ENCODE peak calls at places on chromosomes 4 and X, in ten cellular contexts. I is fibroblast of lung; Q is T-helper 17 cell; A is sigmoid colon; J is suprapubic skin; R is esophagus squamous epithelium; C is hepatocyte; M is osteoblast; Z is AG04450; W is CD8-positive, alpha-beta memory T cell. Y is an unnamed sample. For H3K9me3, the result is how much of the 10 kb centered on the place peaks cover.

GRCh38 chr4:41269682-41270081 is 13.0 kb downstream of the UCHL1 start:
- DNase-seq in R (no peak), I (no peak), W (no peak), C (no peak), M (no peak), A (no peak), Z (no peak), J (no peak), Q (no peak), Y (no peak)

GRCh38 chrX:27840881-27841280 is 33.1 kb downstream of the MAGEB10 start:
- DNase-seq in C (no peak), J (no peak), Q (no peak), W (no peak), I (no peak), R (no peak), A (no peak), Z (no peak), M (no peak), Y (no peak)

GRCh38 chr4:186029731-186030421 is 39.1 kb upstream of the TLR3 start:
- DNase-seq in J (no peak), Z (no peak), M (peak), I (peak), Q (no peak), R (no peak), W (no peak), C (peak), A (peak), Y (no peak)

GRCh38 chr4:38871593-38871992 is 4.0 kb downstream of the FAM114A1 start:
- DNase-seq in J (no peak), I (no peak), C (no peak), R (no peak), M (no peak), A (no peak), Q (no peak), W (no peak), Z (no peak), Y (no peak)

GRCh38 chr4:2806392-2807355 is 13.8 kb downstream of the SH3BP2 start:
- DNase-seq in R (no peak), Z (no peak), I (no peak), A (peak), M (peak), J (no peak), C (no peak), Q (no peak), W (no peak), Y (no peak)

GRCh38 chr4:81429031-81429430 is 42.7 kb downstream of the RASGEF1B start:
- DNase-seq in W (no peak), R (no peak), J (no peak), I (no peak), A (no peak), Z (no peak), M (no peak), C (no peak), Q (no peak), Y (no peak)

GRCh38 chr4:105352826-105353225 is 121.0 kb downstream of the PPA2 start:
- DNase-seq in Z (no peak), I (peak), C (no peak), M (no peak), Q (no peak), W (no peak), A (no peak), J (no peak), R (no peak), Y (no peak)

GRCh38 chr4:182531555-182532162 is 288.5 kb downstream of the TENM3 start:
- DNase-seq in R (no peak), I (peak), Z (no peak), M (peak), J (no peak), A (no peak), Q (no peak), W (no peak), C (no peak), Y (no peak)

GRCh38 chrX:120308959-120309872 is 2.0 kb downstream of the TMEM255A start:
- DNase-seq in Q (peak), C (peak), I (peak), J (no peak), A (peak), M (peak), W (peak), R (peak), Z (peak), Y (peak)

GRCh38 chr4:42397635-42398447 is 553 bp downstream of the SHISA3 start:
- DNase-seq in Q (no peak), W (no peak), A (no peak), C (peak), R (no peak), J (no peak), M (peak), Z (no peak), I (peak), Y (no peak)

GRCh38 chr4:120156115-120156718 is 89.6 kb upstream of the MAD2L1 start:
- DNase-seq in J (no peak), Q (no peak), Z (peak), W (no peak), C (peak), R (no peak), I (peak), A (no peak), M (no peak), Y (no peak)

GRCh38 chrX:103356897-103357296 is 591 bp downstream of the TCEAL9 start:
- DNase-seq in J (no peak), W (no peak), Z (no peak), Q (no peak), M (no peak), C (peak), A (no peak), I (no peak), R (no peak), Y (no peak)

GRCh38 chr4:148205481-148205880 is 236.7 kb downstream of the NR3C2 start:
- DNase-seq in M (no peak), J (no peak), Z (no peak), W (no peak), A (no peak), R (no peak), I (no peak), C (no peak), Q (no peak), Y (no peak)

GRCh38 chr4:19158451-19158850 is 1093.3 kb upstream of the SLIT2 start:
- DNase-seq in R (no peak), A (no peak), Q (no peak), I (no peak), M (no peak), W (no peak), J (no peak), Z (no peak), C (no peak), Y (no peak)
- H3K9me3 ChIP-seq in R (under half), A (under half), Q (under half), I (under half), M (under half), W (under half), J (under half), Z (under half), C (under half), Y (under half)

DNA sequence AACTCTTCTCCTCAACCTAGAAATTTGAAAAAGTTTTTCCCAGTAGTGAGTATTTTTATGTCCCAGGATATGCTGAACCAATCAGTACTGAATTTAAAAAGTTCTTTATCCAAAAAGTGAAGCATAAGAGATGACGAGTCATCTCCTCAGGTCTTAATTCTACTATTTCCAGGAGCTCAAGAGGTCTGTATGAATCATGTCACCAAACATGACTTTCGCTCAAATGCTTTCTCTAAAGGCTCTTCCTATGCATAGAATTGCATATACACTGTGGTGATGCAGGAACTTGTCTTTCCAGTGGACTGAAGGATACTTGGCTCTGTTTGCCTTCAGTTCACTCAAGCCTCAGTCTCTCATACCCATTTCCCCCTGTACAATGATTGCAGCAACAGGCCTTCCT is 36.1 kb downstream of the ZNF41 start:
- DNase-seq in J (no peak), M (no peak), Z (no peak), W (no peak), A (no peak), R (no peak), I (no peak), Q (no peak), C (no peak), Y (no peak)
- H3K9me3 ChIP-seq in J (under half), M (under half), Z (under half), W (under half), A (under half), R (under half), I (under half), Q (under half), C (under half), Y (under half)

GRCh38 chr4:27412617-27413016 is 552.0 kb downstream of the STIM2 start:
- DNase-seq in R (no peak), J (no peak), C (no peak), M (no peak), I (no peak), Z (no peak), W (no peak), A (no peak), Q (no peak), Y (no peak)
- H3K9me3 ChIP-seq in R (under half), J (under half), C (under half), M (under half), I (under half), Z (under half), W (under half), A (under half), Q (under half), Y (under half)

GRCh38 chr4:165476214-165477098 is 97.6 kb downstream of the CPE start:
- DNase-seq in W (no peak), Z (no peak), I (peak), A (no peak), M (no peak), J (no peak), C (peak), Q (no peak), R (no peak), Y (no peak)
- H3K9me3 ChIP-seq in W (under half), Z (under half), I (under half), A (under half), M (under half), J (under half), C (under half), Q (under half), R (under half), Y (under half)

DNA sequence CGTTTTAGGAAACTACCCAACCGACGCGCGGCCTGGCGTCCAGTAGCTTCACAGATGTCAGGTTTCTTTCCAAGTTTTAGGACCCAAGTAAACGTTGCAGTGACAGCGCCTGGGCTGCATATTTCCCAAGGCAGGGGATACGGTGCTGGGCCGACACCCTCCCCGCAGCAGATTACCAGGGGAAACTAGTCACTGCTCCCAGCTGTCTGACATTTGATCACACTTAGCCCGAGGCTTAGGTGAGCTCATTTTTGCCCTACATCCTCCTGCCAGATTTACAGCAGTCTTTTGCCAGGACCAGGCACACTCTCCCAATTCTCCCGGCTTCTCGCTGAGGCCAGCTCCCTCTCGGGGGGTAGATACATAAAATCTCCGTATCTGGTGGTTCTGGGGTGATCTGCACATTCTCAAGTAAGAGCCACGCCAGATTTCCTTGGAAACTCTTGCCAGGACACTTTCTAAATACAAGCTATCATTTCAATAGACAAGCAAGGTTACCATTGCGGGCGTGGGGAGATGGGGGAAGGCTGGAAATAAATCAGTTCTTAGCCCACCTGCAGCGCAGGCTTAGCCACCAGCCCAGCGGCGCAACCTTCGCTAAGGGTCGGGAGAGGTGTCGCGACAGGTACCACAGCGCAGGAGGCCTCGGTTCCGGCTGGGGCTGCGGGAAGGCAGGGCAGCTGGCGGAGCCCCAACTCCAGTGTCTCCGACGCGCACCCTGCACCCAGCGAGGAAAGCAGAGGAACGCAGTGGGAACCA is 2.5 kb upstream of the SOX3 start:
- DNase-seq in C (no peak), M (no peak), W (no peak), A (no peak), J (no peak), I (no peak), R (no peak), Q (no peak), Z (no peak), Y (no peak)
- H3K9me3 ChIP-seq in C (under half), M (under half), W (under half), A (under half), J (under half), I (under half), R (under half), Q (under half), Z (under half), Y (under half)

GRCh38 chrX:40318796-40319195 is 221.0 kb upstream of the BCOR start:
- DNase-seq in W (no peak), R (no peak), C (no peak), Z (no peak), I (no peak), A (peak), J (no peak), Q (no peak), M (no peak), Y (no peak)
- H3K9me3 ChIP-seq in W (under half), R (under half), C (under half), Z (under half), I (under half), A (under half), J (under half), Q (under half), M (under half), Y (under half)

Y was measured in effector memory CD4-positive, alpha-beta T cell.